ENCODE peak calls at places on chromosomes 7 and 10, in seven cellular contexts. I is left lung, X is heart left ventricle, L is tibial nerve, U is BJ, Y is AG10803, S is GM12865. F is an unnamed sample.

GRCh38 chr7:42183547-42183946 is 53.5 kb downstream of the GLI3 start:
- DNase-seq in I (no peak), X (no peak), L (no peak), U (no peak), Y (no peak), S (no peak), F (no peak)

GRCh38 chr10:102744374-102745051 is 765 bp downstream of the WBP1L start:
- DNase-seq in I (peak; percentile 42), X (peak; percentile 42), L (no peak), U (no peak), Y (peak; percentile 50), S (peak; percentile 51), F (no peak)

GRCh38 chr7:150964593-150965111 is 13.5 kb downstream of the KCNH2 start:
- DNase-seq in I (no peak), X (peak; percentile 96), L (no peak), U (no peak), Y (no peak), S (no peak), F (no peak)

GRCh38 chr10:117609095-117609821 is 66.7 kb downstream of the EMX2 start:
- DNase-seq in I (peak; percentile 74), X (peak; percentile 54), L (no peak), U (peak; percentile 73), Y (peak; percentile 96), S (peak; percentile 24), F (no peak)

GRCh38 chr10:48926764-48927163 is 12.9 kb downstream of the LRRC18 start:
- DNase-seq in I (no peak), X (no peak), L (no peak), U (no peak), Y (no peak), S (no peak), F (no peak)

GRCh38 chr10:50885097-50885859 is at the start of gene A1CF:
- DNase-seq in I (no peak), X (no peak), L (no peak), U (no peak), Y (no peak), S (no peak), F (no peak)

GRCh38 chr7:67854236-67854635 is 857.6 kb downstream of the TYW1 start:
- DNase-seq in I (no peak), X (no peak), L (no peak), U (no peak), Y (peak; percentile 72), S (no peak), F (no peak)

GRCh38 chr7:81013036-81013435 is 94.2 kb upstream of the SEMA3C start:
- DNase-seq in I (no peak), X (no peak), L (no peak), U (peak; percentile 11), Y (peak; percentile 80), S (no peak), F (no peak)

GRCh38 chr10:6163364-6164270 is 39.1 kb upstream of the PFKFB3 start:
- DNase-seq in I (peak; percentile 89), X (peak; percentile 92), L (peak; percentile 81), U (peak; percentile 36), Y (peak; percentile 86), S (peak; percentile 97), F (peak; percentile 90)

GRCh38 chr7:21939136-21939857 is 6.4 kb downstream of the CDCA7L start:
- DNase-seq in I (no peak), X (no peak), L (no peak), U (no peak), Y (peak; percentile 51), S (peak; percentile 87), F (no peak)

GRCh38 chr7:44223362-44224114 is 22.8 kb downstream of the YKT6 start:
- DNase-seq in I (no peak), X (peak; percentile 25), L (no peak), U (no peak), Y (no peak), S (no peak), F (no peak)

GRCh38 chr7:1758417-1758858 is 88.4 kb downstream of the ELFN1 start:
- DNase-seq in I (no peak), X (peak; percentile 75), L (no peak), U (no peak), Y (peak; percentile 43), S (peak; percentile 37), F (no peak)

GRCh38 chr10:29479081-29479917 is 155.5 kb downstream of the SVIL start:
- DNase-seq in I (no peak), X (no peak), L (no peak), U (no peak), Y (peak; percentile 27), S (peak; percentile 54), F (no peak)

GRCh38 chr10:86597306-86597705 is 57.0 kb upstream of the OPN4 start:
- DNase-seq in I (no peak), X (no peak), L (no peak), U (no peak), Y (no peak), S (no peak), F (no peak)

GRCh38 chr10:24912214-24912613 is 40.2 kb downstream of the PRTFDC1 start:
- DNase-seq in I (no peak), X (no peak), L (no peak), U (no peak), Y (peak; percentile 19), S (no peak), F (no peak)

GRCh38 chr7:94244760-94245159 is 149.9 kb upstream of the COL1A2 start:
- DNase-seq in I (no peak), X (no peak), L (no peak), U (no peak), Y (peak; percentile 11), S (no peak), F (no peak)

GRCh38 chr10:60827791-60828488 is 49.7 kb downstream of the CDK1 start:
- DNase-seq in I (no peak), X (no peak), L (no peak), U (no peak), Y (peak; percentile 87), S (no peak), F (peak; percentile 18)

GRCh38 chr10:117503170-117503885 is 39.2 kb upstream of the EMX2 start:
- DNase-seq in I (no peak), X (no peak), L (no peak), U (peak; percentile 10), Y (peak; percentile 86), S (peak; percentile 44), F (no peak)

GRCh38 chr7:38413784-38414183 is 140.3 kb upstream of the TARP start:
- DNase-seq in I (no peak), X (no peak), L (no peak), U (no peak), Y (no peak), S (peak; percentile 9), F (no peak)

GRCh38 chr7:38410056-38410455 is 136.6 kb upstream of the TARP start:
- DNase-seq in I (no peak), X (no peak), L (no peak), U (no peak), Y (no peak), S (no peak), F (no peak)

GRCh38 chr7:38409524-38409923 is 136.1 kb upstream of the TARP start:
- DNase-seq in I (no peak), X (no peak), L (no peak), U (no peak), Y (no peak), S (no peak), F (no peak)

GRCh38 chr7:38411404-38411803 is 138.0 kb upstream of the TARP start:
- DNase-seq in I (no peak), X (no peak), L (no peak), U (no peak), Y (peak; percentile 2), S (peak; percentile 43), F (peak; percentile 50)
- TF ChIP-seq CTCF in I (no peak), X (no peak), L (no peak), U (peak; percentile 11), Y (no peak), S (peak; percentile 28), F (peak; percentile 28)

GRCh38 chr7:4631664-4632171 is 50.4 kb upstream of the FOXK1 start:
- DNase-seq in I (peak; percentile 83), X (peak; percentile 79), L (peak; percentile 82), U (peak; percentile 57), Y (peak; percentile 91), S (no peak), F (peak; percentile 8)
- TF ChIP-seq CTCF in I (peak; percentile 59), X (peak; percentile 73), L (peak; percentile 38), U (peak; percentile 78), Y (peak; percentile 87), S (no peak), F (no peak)

DNA sequence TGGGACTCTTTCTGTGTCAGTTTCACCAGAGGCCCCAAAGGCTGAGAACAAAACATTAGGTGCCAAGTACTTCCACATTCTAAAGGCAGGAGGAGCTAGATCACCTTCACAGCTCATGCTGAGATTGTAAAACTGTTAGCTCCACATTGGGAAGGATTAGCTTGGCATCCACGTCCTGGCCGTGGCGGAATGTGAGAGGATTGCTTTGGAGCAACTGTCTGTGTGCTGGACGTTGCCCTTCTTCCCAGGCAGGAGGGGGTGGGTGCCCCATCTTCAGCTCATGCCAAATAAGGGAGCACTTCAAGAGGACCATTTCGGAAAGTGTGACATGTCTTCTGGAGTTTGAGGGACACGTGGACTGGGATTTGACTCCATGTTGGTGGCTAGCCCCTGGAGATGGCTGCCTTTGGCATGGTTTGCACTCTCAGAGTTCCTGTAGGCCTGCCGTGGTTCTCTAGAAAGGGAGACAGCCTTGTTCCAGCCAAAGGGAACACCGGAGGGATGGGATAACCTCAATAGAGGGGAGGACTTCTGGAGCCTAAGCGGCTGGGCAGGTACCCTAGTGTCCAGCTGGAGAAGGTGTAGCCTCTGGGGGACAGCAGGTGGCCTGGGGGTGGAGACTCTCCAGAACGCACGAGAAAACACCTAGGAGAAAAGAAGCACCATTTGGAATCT is 19.9 kb upstream of the FMC1 start:
- DNase-seq in I (no peak), X (no peak), L (no peak), U (no peak), Y (peak; percentile 34), S (peak; percentile 26), F (no peak)
- TF ChIP-seq CTCF in I (no peak), X (no peak), L (no peak), U (peak; percentile 46), Y (peak; percentile 47), S (peak; percentile 35), F (no peak)

GRCh38 chr10:104608076-104608828 is 32.8 kb upstream of the SORCS3 start:
- DNase-seq in I (no peak), X (no peak), L (no peak), U (no peak), Y (no peak), S (no peak), F (peak; percentile 13)
- TF ChIP-seq CTCF in I (no peak), X (no peak), L (no peak), U (no peak), Y (no peak), S (no peak), F (no peak)

GRCh38 chr10:115948415-115948814 is 324.6 kb downstream of the GFRA1 start:
- DNase-seq in I (no peak), X (no peak), L (no peak), U (no peak), Y (peak; percentile 72), S (peak; percentile 7), F (no peak)
- TF ChIP-seq CTCF in I (no peak), X (peak; percentile 38), L (peak; percentile 18), U (peak; percentile 60), Y (peak; percentile 64), S (peak; percentile 1), F (peak; percentile 36)

F was measured in endothelial cell.